ENCODE peak calls at places on chromosome 18, in four cellular contexts. U is A549, E is glutamatergic neuron, J is Right ventricle myocardium inferior. H is an unnamed sample.

GRCh38 chr18:70294471-70295191 is 5.8 kb downstream of the SOCS6 start:
- DNase-seq in J (no peak), E (no peak), U (no peak), H (no peak)

GRCh38 chr18:13267517-13267916 is 49.0 kb downstream of the LDLRAD4 start:
- DNase-seq in J (no peak), E (no peak), U (no peak), H (no peak)

GRCh38 chr18:73768043-73768442 is 379.6 kb downstream of the FBXO15 start:
- DNase-seq in E (no peak), J (no peak), U (no peak), H (no peak)

GRCh38 chr18:49071365-49071764 is 120.6 kb upstream of the SMAD7 start:
- DNase-seq in J (no peak), U (no peak), E (no peak), H (no peak)

GRCh38 chr18:76453057-76453561 is 41.9 kb downstream of the ZNF516 start:
- DNase-seq in U (no peak), J (no peak), E (no peak), H (no peak)

GRCh38 chr18:44098551-44099098 is 582.1 kb upstream of the SETBP1 start:
- DNase-seq in J (no peak), U (peak), E (peak), H (no peak)

GRCh38 chr18:12944724-12945123 is 3.1 kb upstream of the SEH1L start:
- DNase-seq in E (no peak), J (no peak), U (no peak), H (no peak)

GRCh38 chr18:51137891-51138290 is 59.6 kb downstream of the MEX3C start:
- DNase-seq in U (no peak), E (no peak), J (no peak), H (no peak)

GRCh38 chr18:35076556-35076955 is 35.3 kb downstream of the MAPRE2 start:
- DNase-seq in J (no peak), U (no peak), E (no peak), H (no peak)

GRCh38 chr18:41870191-41870590 is 84.8 kb upstream of the PIK3C3 start:
- DNase-seq in J (no peak), E (no peak), U (no peak), H (no peak)

GRCh38 chr18:9413586-9413985 is 61.7 kb upstream of the RALBP1 start:
- DNase-seq in U (peak), J (no peak), E (no peak), H (no peak)

GRCh38 chr18:9191658-9192256 is 55.2 kb downstream of the ANKRD12 start:
- DNase-seq in E (no peak), U (no peak), J (no peak), H (peak)

GRCh38 chr18:8816233-8816632 is 110.9 kb downstream of the MTCL1 start:
- DNase-seq in J (no peak), E (no peak), U (no peak), H (no peak)

GRCh38 chr18:8358066-8358795 is 251.0 kb upstream of the RAB12 start:
- DNase-seq in E (no peak), U (no peak), J (no peak), H (no peak)

GRCh38 chr18:36931116-36931515 is 102.2 kb downstream of the KIAA1328 start:
- DNase-seq in E (no peak), J (no peak), U (no peak), H (no peak)

GRCh38 chr18:80034852-80035406 is 695 bp downstream of the RBFA start:
- DNase-seq in U (no peak), E (no peak), J (no peak), H (no peak)

GRCh38 chr18:10926565-10927194 is 222.7 kb downstream of the PIEZO2 start:
- DNase-seq in E (no peak), J (no peak), U (no peak), H (no peak)

GRCh38 chr18:49959176-49959575 is 145.8 kb upstream of the ACAA2 start:
- DNase-seq in U (no peak), E (no peak), J (no peak), H (no peak)

GRCh38 chr18:13597068-13597467 is 129.3 kb downstream of the FAM210A start:
- DNase-seq in E (no peak), J (no peak), U (no peak), H (no peak)

GRCh38 chr18:62716679-62717058 is 1.3 kb downstream of the PHLPP1 start:
- DNase-seq in J (peak), U (peak), E (peak), H (peak)

GRCh38 chr18:8707946-8708345 is 2.6 kb downstream of the MTCL1 start:
- DNase-seq in E (no peak), J (no peak), U (peak), H (no peak)

GRCh38 chr18:58787750-58788149 is 76.9 kb upstream of the ZNF532 start:
- DNase-seq in E (no peak), U (peak), J (no peak), H (no peak)

GRCh38 chr18:21452381-21452780 is 148.1 kb downstream of the ESCO1 start:
- DNase-seq in E (no peak), U (no peak), J (no peak), H (no peak)

H was measured in K562.